ENCODE peak calls at places on chromosomes 2 and 18, in eight cellular contexts. R is keratinocyte, M is GM23338, C is cardiac muscle cell, U is GM23248, J is aorta, F is A549, P is colonic mucosa. E is an unnamed sample. For H3K4me1, the result is how much of the 10 kb centered on the place peaks cover.

GRCh38 chr2:181947273-181947672 is 38.4 kb upstream of the PPP1R1C start:
- DNase-seq in R (no peak), M (peak), C (no peak), U (no peak), J (no peak), F (no peak), P (no peak), E (no peak)

GRCh38 chr2:170712653-170713279 is 2.4 kb upstream of the SP5 start:
- DNase-seq in R (no peak), M (peak), C (no peak), U (no peak), J (no peak), F (no peak), P (no peak), E (no peak)

GRCh38 chr18:8176554-8176953 is 432.7 kb upstream of the RAB12 start:
- DNase-seq in R (no peak), M (peak), C (no peak), U (no peak), J (no peak), F (no peak), P (no peak), E (no peak)

GRCh38 chr2:101688266-101688665 is 9.2 kb upstream of the MAP4K4 start:
- DNase-seq in R (no peak), M (no peak), C (no peak), U (no peak), J (no peak), F (no peak), P (no peak), E (no peak)

GRCh38 chr2:131026914-131027313 is 66.3 kb downstream of the FAM168B start:
- DNase-seq in R (no peak), M (no peak), C (no peak), U (no peak), J (no peak), F (no peak), P (no peak), E (no peak)

GRCh38 chr2:160241251-160242137 is 41.4 kb upstream of the ITGB6 start:
- DNase-seq in R (peak), M (no peak), C (peak), U (peak), J (peak), F (peak), P (peak), E (peak)

GRCh38 chr18:75070625-75071483 is 138.1 kb downstream of the PTGR3 start:
- DNase-seq in R (peak), M (no peak), C (peak), U (peak), J (no peak), F (peak), P (peak), E (no peak)

GRCh38 chr2:241445426-241445825 is 63.0 kb downstream of the STK25 start:
- DNase-seq in R (no peak), M (no peak), C (no peak), U (no peak), J (no peak), F (no peak), P (no peak), E (no peak)

GRCh38 chr2:39153312-39153711 is 32.5 kb upstream of the SOS1 start:
- DNase-seq in R (no peak), M (no peak), C (peak), U (peak), J (no peak), F (no peak), P (no peak), E (no peak)

GRCh38 chr2:182634386-182634785 is 81.7 kb upstream of the DNAJC10 start:
- DNase-seq in R (no peak), M (no peak), C (no peak), U (no peak), J (no peak), F (no peak), P (no peak), E (no peak)

GRCh38 chr2:45851576-45852304 is 200.3 kb downstream of the PRKCE start:
- DNase-seq in R (peak), M (no peak), C (peak), U (peak), J (no peak), F (peak), P (no peak), E (peak)

GRCh38 chr2:147515213-147515612 is 329.6 kb upstream of the ACVR2A start:
- DNase-seq in R (no peak), M (no peak), C (no peak), U (no peak), J (no peak), F (no peak), P (peak), E (no peak)

GRCh38 chr18:79502785-79503184 is 107.1 kb downstream of the NFATC1 start:
- DNase-seq in R (no peak), M (no peak), C (peak), U (peak), J (no peak), F (no peak), P (no peak), E (no peak)

GRCh38 chr2:70709275-70709674 is 58.7 kb downstream of the ADD2 start:
- DNase-seq in R (no peak), M (no peak), C (peak), U (peak), J (no peak), F (no peak), P (no peak), E (no peak)

GRCh38 chr2:23293756-23294155 is 91.2 kb upstream of the KLHL29 start:
- DNase-seq in R (no peak), M (no peak), C (peak), U (peak), J (no peak), F (no peak), P (no peak), E (no peak)

GRCh38 chr2:69494126-69494525 is 56.9 kb upstream of the NFU1 start:
- DNase-seq in R (no peak), M (no peak), C (no peak), U (no peak), J (no peak), F (no peak), P (no peak), E (peak)

GRCh38 chr2:23546913-23547312 is 161.9 kb downstream of the KLHL29 start:
- DNase-seq in R (no peak), M (no peak), C (no peak), U (no peak), J (no peak), F (no peak), P (no peak), E (no peak)

GRCh38 chr2:28298406-28298805 is 94.3 kb upstream of the FOSL2 start:
- DNase-seq in R (no peak), M (no peak), C (no peak), U (no peak), J (no peak), F (no peak), P (no peak), E (no peak)

GRCh38 chr18:42436366-42436765 is 481.3 kb downstream of the PIK3C3 start:
- DNase-seq in R (no peak), M (no peak), C (no peak), U (no peak), J (no peak), F (no peak), P (no peak), E (no peak)

GRCh38 chr2:85682378-85682777 is 11.8 kb upstream of the GNLY start:
- DNase-seq in R (no peak), M (no peak), C (no peak), U (peak), J (peak), F (no peak), P (no peak), E (no peak)

GRCh38 chr18:75208055-75208835 is 694 bp downstream of the PTGR3 start:
- DNase-seq in R (no peak), M (peak), C (peak), U (peak), J (peak), F (no peak), P (peak), E (peak)

GRCh38 chr2:161102770-161103450 is 57.3 kb upstream of the TANK start:
- DNase-seq in R (no peak), M (no peak), C (peak), U (peak), J (no peak), F (no peak), P (no peak), E (no peak)

GRCh38 chr2:239222346-239223028 is 178.3 kb downstream of the HDAC4 start:
- DNase-seq in R (no peak), M (no peak), C (peak), U (peak), J (no peak), F (no peak), P (no peak), E (no peak)

GRCh38 chr2:104656496-104657310 is 197.2 kb upstream of the POU3F3 start:
- DNase-seq in R (no peak), M (peak), C (no peak), U (no peak), J (no peak), F (no peak), P (no peak), E (no peak)

GRCh38 chr18:55328301-55328700 is 259.7 kb downstream of the TCF4 start:
- DNase-seq in R (no peak), M (no peak), C (peak), U (peak), J (no peak), F (no peak), P (no peak), E (no peak)

GRCh38 chr2:73091164-73091563 is 19.7 kb upstream of the SFXN5 start:
- DNase-seq in R (no peak), M (no peak), C (no peak), U (peak), J (no peak), F (no peak), P (no peak), E (no peak)

GRCh38 chr2:69482471-69482870 is 45.2 kb upstream of the NFU1 start:
- DNase-seq in R (no peak), M (no peak), C (no peak), U (no peak), J (no peak), F (no peak), P (no peak), E (no peak)

GRCh38 chr2:39602616-39603015 is 63.1 kb upstream of the TMEM178A start:
- DNase-seq in R (no peak), M (no peak), C (no peak), U (no peak), J (no peak), F (no peak), P (no peak), E (no peak)

GRCh38 chr2:62334440-62335058 is 138.6 kb downstream of the B3GNT2 start:
- DNase-seq in R (no peak), M (no peak), C (no peak), U (no peak), J (no peak), F (no peak), P (no peak), E (no peak)

DNA sequence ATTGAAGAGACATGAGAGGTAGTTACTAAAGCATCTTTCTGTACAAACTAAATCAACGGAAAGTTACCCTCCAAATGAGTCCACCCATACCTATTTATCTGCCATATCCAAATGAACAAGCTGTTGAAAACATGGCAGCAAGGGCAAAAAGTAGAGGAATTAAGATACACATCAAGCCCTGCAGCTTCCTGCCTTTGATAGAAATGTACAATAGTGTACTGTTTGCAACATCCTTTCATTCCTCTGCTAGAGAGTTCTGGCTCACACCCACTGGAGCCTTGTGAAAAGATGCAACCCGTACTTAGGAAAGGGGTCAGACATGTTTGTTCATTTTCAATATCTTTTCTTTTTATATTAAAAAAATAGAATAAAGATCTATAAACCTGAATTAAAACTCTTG is 122.5 kb downstream of the ERBB4 start:
- DNase-seq in R (no peak), M (no peak), C (no peak), U (no peak), J (no peak), F (no peak), P (no peak), E (no peak)
- H3K4me1 ChIP-seq in R (under half), M (under half), C (under half), U (under half), J (under half), F (under half), P (under half), E (under half)

GRCh38 chr2:219508933-219509779 is 5.1 kb upstream of the ASIC4 start:
- DNase-seq in R (no peak), M (peak), C (peak), U (peak), J (no peak), F (no peak), P (no peak), E (peak)
- H3K4me3 ChIP-seq in R (no peak), M (peak), C (no peak), U (peak), J (no peak), F (no peak), P (no peak), E (peak)

GRCh38 chr2:26769501-26769850 is 5.4 kb downstream of the SLC35F6 start:
- DNase-seq in R (no peak), M (no peak), C (no peak), U (no peak), J (no peak), F (no peak), P (no peak), E (no peak)

GRCh38 chr2:26776195-26776594 is 9.7 kb upstream of the CENPA start:
- DNase-seq in R (no peak), M (no peak), C (no peak), U (no peak), J (peak), F (no peak), P (no peak), E (no peak)

GRCh38 chr2:26770986-26771586 is 7.0 kb downstream of the SLC35F6 start:
- DNase-seq in R (peak), M (peak), C (peak), U (peak), J (peak), F (peak), P (peak), E (peak)

GRCh38 chr2:26768759-26769500 is 4.8 kb downstream of the SLC35F6 start:
- DNase-seq in R (no peak), M (no peak), C (peak), U (peak), J (peak), F (peak), P (peak), E (no peak)

GRCh38 chr2:26772064-26773001 is 8.2 kb downstream of the SLC35F6 start:
- DNase-seq in R (no peak), M (no peak), C (peak), U (peak), J (peak), F (no peak), P (peak), E (no peak)
- H3K4me1 ChIP-seq in R (under half), M (under half), C (under half), U (under half), J (under half), F (half or more), P (under half), E (under half)

GRCh38 chr18:61333271-61333745 is at the start of gene CDH20:
- DNase-seq in R (no peak), M (peak), C (peak), U (no peak), J (no peak), F (no peak), P (no peak), E (no peak)
- H3K4me3 ChIP-seq in R (no peak), M (peak), C (peak), U (peak), J (no peak), F (no peak), P (peak), E (peak)

E was measured in BE2C.